ENCODE peak calls at places on chromosomes 11 and 22, in five cellular contexts. L is uterus, U is DND-41, M is H1, W is mesendoderm. P is an unnamed sample.

GRCh38 chr11:2708757-2709281 is 9.0 kb upstream of the KCNQ1OT1 start:
- DNase-seq in U (no peak), M (no peak), W (no peak), L (peak), P (no peak)

GRCh38 chr11:73894725-73895335 is 18.0 kb downstream of the PAAF1 start:
- DNase-seq in W (no peak), L (no peak), U (no peak), M (no peak), P (no peak)

GRCh38 chr11:14908214-14908880 is 16.3 kb upstream of the CYP2R1 start:
- DNase-seq in M (no peak), U (peak), W (peak), L (no peak), P (peak)

GRCh38 chr11:72234920-72235319 is 9.1 kb downstream of the PHOX2A start:
- DNase-seq in U (no peak), M (no peak), L (no peak), W (no peak), P (no peak)

GRCh38 chr11:70109006-70109405 is 30.9 kb downstream of the ANO1 start:
- DNase-seq in L (no peak), U (no peak), W (peak), M (no peak), P (no peak)

GRCh38 chr11:66261578-66261977 is 6.9 kb upstream of the RAB1B start:
- DNase-seq in M (no peak), U (no peak), W (no peak), L (no peak), P (no peak)

GRCh38 chr11:77151804-77152513 is 23.9 kb downstream of the MYO7A start:
- DNase-seq in W (no peak), U (peak), L (no peak), M (no peak), P (peak)

GRCh38 chr11:95230054-95231034 is 658 bp downstream of the SESN3 start:
- DNase-seq in L (peak), M (no peak), W (peak), U (peak), P (peak)

GRCh38 chr11:111361874-111362273 is 17.2 kb downstream of the POU2AF1 start:
- DNase-seq in M (no peak), W (no peak), L (no peak), U (no peak), P (no peak)
- H3K27ac ChIP-seq in M (no peak), W (no peak), L (no peak), U (no peak), P (no peak)

DNA sequence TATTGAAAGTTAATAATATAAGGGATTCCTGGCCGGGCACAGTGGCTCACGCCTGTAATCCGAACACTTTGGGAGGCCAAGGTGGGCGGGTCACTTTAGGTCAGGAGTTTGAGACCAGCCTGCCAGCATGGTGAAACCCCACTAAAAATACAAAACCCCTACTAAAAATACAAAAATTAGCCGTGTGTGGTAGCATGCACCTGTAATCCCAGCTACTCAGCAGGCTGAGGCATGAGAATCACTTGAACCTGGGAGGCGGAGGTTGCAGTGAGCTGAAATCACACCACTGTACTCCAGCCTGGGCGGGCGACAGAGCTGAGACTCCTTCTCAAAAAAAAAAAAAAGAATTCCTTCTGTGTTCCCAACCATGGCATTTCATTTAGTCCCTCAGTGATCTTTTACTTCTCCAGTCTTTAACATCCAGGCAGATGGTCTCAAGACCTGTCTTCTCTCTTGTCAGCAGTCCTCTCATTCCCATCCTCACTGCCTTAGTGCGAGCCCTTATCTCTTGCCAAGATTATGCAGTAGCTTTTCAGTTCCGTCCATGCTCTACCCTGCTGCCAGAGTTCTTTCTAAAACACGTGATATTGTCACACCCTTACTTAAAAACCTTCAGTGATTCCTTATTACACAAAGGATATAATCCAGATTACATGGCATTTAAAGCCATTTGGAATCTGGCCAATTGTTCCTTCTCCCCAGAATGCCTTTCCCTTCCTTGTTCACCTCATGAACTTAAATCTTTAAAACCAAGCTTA is 17.9 kb downstream of the RTN3 start:
- DNase-seq in L (no peak), M (no peak), U (no peak), W (peak), P (no peak)
- H3K27ac ChIP-seq in L (no peak), M (no peak), U (no peak), W (no peak), P (no peak)

GRCh38 chr11:103587951-103588788 is 448.3 kb upstream of the DDI1 start:
- DNase-seq in M (no peak), L (no peak), W (peak), U (no peak), P (no peak)

GRCh38 chr11:103596323-103596722 is 440.1 kb upstream of the DDI1 start:
- DNase-seq in L (no peak), U (no peak), M (no peak), W (no peak), P (no peak)

GRCh38 chr11:103594283-103594682 is 442.2 kb upstream of the DDI1 start:
- DNase-seq in U (no peak), L (no peak), M (no peak), W (no peak), P (no peak)

GRCh38 chr11:103586756-103587155 is 449.7 kb upstream of the DDI1 start:
- DNase-seq in M (no peak), L (no peak), U (no peak), W (no peak), P (no peak)

GRCh38 chr11:103591554-103591953 is 444.9 kb upstream of the DDI1 start:
- DNase-seq in M (no peak), W (no peak), L (no peak), U (no peak), P (no peak)
- H3K27ac ChIP-seq in M (no peak), W (no peak), L (no peak), U (no peak), P (no peak)

DNA sequence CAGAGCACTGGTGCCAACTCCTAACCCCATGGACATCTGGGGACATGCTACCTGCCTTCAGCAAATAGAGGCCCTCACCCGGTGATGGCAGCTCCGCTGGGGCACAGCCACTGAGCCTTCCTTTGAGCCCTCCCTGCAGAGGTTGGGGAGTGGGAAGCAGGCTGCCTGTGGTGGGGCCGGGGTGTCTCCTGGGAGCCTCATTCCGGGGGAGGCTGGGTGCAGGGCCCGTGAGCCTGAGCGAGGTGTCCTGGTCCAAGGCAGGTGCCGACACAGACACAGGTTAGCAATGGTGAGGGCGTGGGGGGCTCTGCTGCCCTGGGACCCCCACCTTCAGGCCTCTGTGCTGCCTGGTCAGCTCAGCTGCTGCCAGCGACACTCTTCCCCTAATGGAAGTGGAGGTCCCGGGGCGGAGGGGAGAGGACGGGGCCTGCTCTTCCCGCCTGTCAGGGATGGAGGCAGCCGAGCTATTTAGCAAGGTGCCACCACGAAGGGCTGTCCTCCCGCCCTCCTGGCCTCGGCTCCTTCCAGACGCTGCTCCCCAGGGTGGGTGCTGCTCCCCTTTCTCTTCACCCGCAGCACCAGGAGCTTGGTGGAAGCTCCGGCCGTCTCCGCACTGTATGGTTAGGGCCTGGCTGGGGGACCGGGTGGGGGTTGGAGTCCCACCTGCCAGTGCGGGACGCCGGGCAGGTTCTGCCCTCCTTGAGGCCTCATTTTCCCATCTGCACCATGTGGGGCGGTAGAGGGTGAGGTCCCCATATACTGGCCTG is 11.2 kb downstream of the TSPAN4 start:
- DNase-seq in U (no peak), W (no peak), M (no peak), L (no peak), P (no peak)
- H3K27ac ChIP-seq in U (no peak), W (no peak), M (no peak), L (no peak), P (no peak)

GRCh38 chr22:19691721-19692341 is 22.5 kb upstream of the SEPTIN5 start:
- DNase-seq in M (no peak), W (peak), L (no peak), U (no peak), P (no peak)

GRCh38 chr22:19688301-19689290 is 25.7 kb upstream of the SEPTIN5 start:
- DNase-seq in W (no peak), L (no peak), U (no peak), M (no peak), P (no peak)

GRCh38 chr22:19689408-19689807 is 24.9 kb upstream of the SEPTIN5 start:
- DNase-seq in W (no peak), M (no peak), L (no peak), U (no peak), P (no peak)

GRCh38 chr22:19693581-19693980 is 20.7 kb upstream of the SEPTIN5 start:
- DNase-seq in W (no peak), L (no peak), M (no peak), U (no peak), P (no peak)

GRCh38 chr22:19691007-19691720 is 23.1 kb upstream of the SEPTIN5 start:
- DNase-seq in L (no peak), W (no peak), M (no peak), U (no peak), P (no peak)
- H3K27ac ChIP-seq in L (no peak), W (no peak), M (no peak), U (no peak), P (no peak)